ENCODE peak calls at places on chromosomes 6 and 20, in ten cellular contexts. G is heart left ventricle; L is CD8-positive, alpha-beta memory T cell; X is hepatocyte; R is pancreas; N is heart right ventricle; T is fibroblast of lung; J is Peyer's patch; Z is mesendoderm; K is Karpas-422. P is an unnamed sample.
A peak's percentile ranks its signal among the peaks of the same experiment; 100 is the strongest.

GRCh38 chr6:79586548-79586947 is 44.6 kb upstream of the SH3BGRL2 start:
- DNase-seq in G (no peak), L (no peak), X (peak; percentile 37), R (no peak), N (no peak), T (no peak), J (no peak), Z (peak; percentile 68), K (no peak), P (no peak)

GRCh38 chr6:119148102-119148824 is 69.8 kb upstream of the FAM184A start:
- DNase-seq in G (no peak), L (no peak), X (peak; percentile 71), R (peak; percentile 56), N (no peak), T (peak; percentile 83), J (no peak), Z (peak; percentile 84), K (peak; percentile 61), P (peak; percentile 37)

GRCh38 chr20:63864545-63864977 is 509 bp upstream of the TPD52L2 start:
- DNase-seq in G (no peak), L (no peak), X (no peak), R (no peak), N (no peak), T (no peak), J (no peak), Z (no peak), K (no peak), P (no peak)

GRCh38 chr6:153092082-153093013 is 38.7 kb downstream of the RGS17 start:
- DNase-seq in G (no peak), L (no peak), X (no peak), R (no peak), N (no peak), T (peak; percentile 86), J (no peak), Z (no peak), K (no peak), P (no peak)

GRCh38 chr6:85678000-85678601 is 35.4 kb upstream of the SYNCRIP start:
- DNase-seq in G (no peak), L (no peak), X (no peak), R (no peak), N (no peak), T (no peak), J (no peak), Z (no peak), K (no peak), P (no peak)

GRCh38 chr20:1010659-1011058 is 8.5 kb upstream of the RSPO4 start:
- DNase-seq in G (no peak), L (no peak), X (no peak), R (no peak), N (no peak), T (no peak), J (no peak), Z (no peak), K (no peak), P (no peak)

GRCh38 chr20:33567949-33568348 is 78.1 kb downstream of the CBFA2T2 start:
- DNase-seq in G (no peak), L (no peak), X (no peak), R (no peak), N (no peak), T (no peak), J (no peak), Z (no peak), K (no peak), P (no peak)

GRCh38 chr6:43455034-43455747 is at the start of gene DLK2:
- DNase-seq in G (no peak), L (peak; percentile 8), X (peak; percentile 39), R (no peak), N (no peak), T (no peak), J (peak; percentile 26), Z (no peak), K (peak; percentile 65), P (no peak)

GRCh38 chr20:4601630-4602296 is 119.9 kb upstream of the PRND start:
- DNase-seq in G (peak; percentile 89), L (no peak), X (no peak), R (peak; percentile 15), N (peak; percentile 76), T (peak; percentile 48), J (no peak), Z (no peak), K (no peak), P (no peak)

GRCh38 chr6:5050009-5050408 is 35.1 kb upstream of the PPP1R3G start:
- DNase-seq in G (no peak), L (no peak), X (no peak), R (no peak), N (no peak), T (no peak), J (no peak), Z (no peak), K (no peak), P (no peak)

GRCh38 chr6:25889877-25890853 is 16.1 kb upstream of the SLC17A3 start:
- DNase-seq in G (no peak), L (no peak), X (peak; percentile 72), R (no peak), N (no peak), T (peak; percentile 9), J (no peak), Z (peak; percentile 67), K (peak; percentile 45), P (no peak)

GRCh38 chr6:19994909-19995308 is 157.7 kb downstream of the ID4 start:
- DNase-seq in G (no peak), L (no peak), X (no peak), R (no peak), N (no peak), T (no peak), J (no peak), Z (no peak), K (peak; percentile 46), P (no peak)

GRCh38 chr20:472137-472846 is 10.0 kb upstream of the TBC1D20 start:
- DNase-seq in G (no peak), L (no peak), X (no peak), R (no peak), N (no peak), T (no peak), J (no peak), Z (peak; percentile 63), K (no peak), P (no peak)

GRCh38 chr6:81606965-81607381 is 145.5 kb downstream of the TENT5A start:
- DNase-seq in G (no peak), L (no peak), X (no peak), R (no peak), N (no peak), T (peak; percentile 84), J (no peak), Z (no peak), K (no peak), P (no peak)

GRCh38 chr6:137589067-137589848 is 95.1 kb upstream of the OLIG3 start:
- DNase-seq in G (no peak), L (peak; percentile 39), X (peak; percentile 29), R (no peak), N (no peak), T (peak; percentile 35), J (no peak), Z (peak; percentile 97), K (peak; percentile 95), P (peak; percentile 67)

GRCh38 chr6:138107078-138107751 is at the start of gene PERP:
- DNase-seq in G (peak; percentile 80), L (peak; percentile 63), X (peak; percentile 93), R (peak; percentile 75), N (peak; percentile 73), T (peak; percentile 56), J (peak; percentile 46), Z (peak; percentile 76), K (no peak), P (no peak)

GRCh38 chr20:62576815-62577214 is 65.5 kb upstream of the SLCO4A1 start:
- DNase-seq in G (peak; percentile 35), L (no peak), X (peak; percentile 70), R (no peak), N (no peak), T (peak; percentile 19), J (no peak), Z (peak; percentile 33), K (no peak), P (no peak)

GRCh38 chr6:40262363-40262762 is 324.8 kb downstream of the LRFN2 start:
- DNase-seq in G (no peak), L (no peak), X (no peak), R (no peak), N (no peak), T (no peak), J (no peak), Z (no peak), K (no peak), P (no peak)

GRCh38 chr6:56714982-56715456 is 72.3 kb upstream of the DST start:
- DNase-seq in G (no peak), L (no peak), X (no peak), R (no peak), N (no peak), T (peak; percentile 93), J (no peak), Z (peak; percentile 85), K (no peak), P (no peak)

GRCh38 chr6:100622907-100623692 is 158.4 kb upstream of the SIM1 start:
- DNase-seq in G (no peak), L (no peak), X (no peak), R (no peak), N (no peak), T (peak; percentile 29), J (no peak), Z (no peak), K (no peak), P (no peak)

GRCh38 chr6:1436334-1437306 is 47.2 kb downstream of the FOXF2 start:
- DNase-seq in G (no peak), L (no peak), X (peak; percentile 85), R (peak; percentile 13), N (no peak), T (peak; percentile 43), J (no peak), Z (peak; percentile 78), K (peak; percentile 88), P (peak; percentile 84)

GRCh38 chr20:44648579-44648978 is 2.9 kb downstream of the ADA start:
- DNase-seq in G (no peak), L (no peak), X (no peak), R (no peak), N (no peak), T (no peak), J (no peak), Z (peak; percentile 75), K (peak; percentile 39), P (no peak)
- H3K4me3 ChIP-seq in G (no peak overlapping the region), L (no peak overlapping the region), X (no peak overlapping the region), R (no peak overlapping the region), N (no peak overlapping the region), T (no peak overlapping the region), J (no peak overlapping the region), Z (no peak overlapping the region), K (no peak overlapping the region), P (no peak overlapping the region)

GRCh38 chr6:111777357-111777756 is 95.9 kb downstream of the FYN start:
- DNase-seq in G (no peak), L (no peak), X (no peak), R (no peak), N (no peak), T (no peak), J (no peak), Z (peak; percentile 46), K (peak; percentile 90), P (no peak)
- H3K27me3 ChIP-seq in G (no peaks in the 10 kb centered on the region), L (no peaks in the 10 kb centered on the region), X (no peaks in the 10 kb centered on the region), R (no peaks in the 10 kb centered on the region), N (no peaks in the 10 kb centered on the region), T (no peaks in the 10 kb centered on the region), J (no peaks in the 10 kb centered on the region), Z (no peaks in the 10 kb centered on the region), K (no peaks in the 10 kb centered on the region), P (no peaks in the 10 kb centered on the region)

GRCh38 chr20:41158082-41158625 is 20.8 kb downstream of the PLCG1 start:
- DNase-seq in G (no peak), L (no peak), X (no peak), R (no peak), N (no peak), T (no peak), J (no peak), Z (no peak), K (no peak), P (no peak)
- H3K4me1 ChIP-seq in G (peaks cover 66% of the 10 kb centered on the region), L (peaks cover 99% of the 10 kb centered on the region), X (peaks cover 10% of the 10 kb centered on the region), R (no peaks in the 10 kb centered on the region), N (peaks cover 67% of the 10 kb centered on the region), T (no peaks in the 10 kb centered on the region), J (no peaks in the 10 kb centered on the region), Z (peaks cover 3% of the 10 kb centered on the region), K (peaks cover 14% of the 10 kb centered on the region), P (peaks cover 1% of the 10 kb centered on the region)

GRCh38 chr6:399785-400517 is 8.4 kb downstream of the IRF4 start:
- DNase-seq in G (no peak), L (no peak), X (no peak), R (no peak), N (no peak), T (no peak), J (no peak), Z (no peak), K (no peak), P (no peak)
- H3K4me3 ChIP-seq in G (no peak overlapping the region), L (no peak overlapping the region), X (no peak overlapping the region), R (no peak overlapping the region), N (no peak overlapping the region), T (no peak overlapping the region), J (no peak overlapping the region), Z (no peak overlapping the region), K (no peak overlapping the region), P (no peak overlapping the region)